ENCODE peak calls at places on chromosomes 4 and X, in five cellular contexts. T is IMR-90, J is H9, C is H1, Z is mesendoderm. Y is an unnamed sample.

GRCh38 chrX:46447384-46447783 is 97.8 kb downstream of the ZNF674 start:
- DNase-seq in T (peak; percentile 8), J (no peak), C (no peak), Z (no peak), Y (no peak)

GRCh38 chr4:21451032-21451431 is 497.5 kb downstream of the KCNIP4 start:
- DNase-seq in T (peak; percentile 4), J (no peak), C (no peak), Z (peak; percentile 19), Y (no peak)

GRCh38 chr4:105994841-105995240 is 99.6 kb downstream of the NPNT start:
- DNase-seq in T (no peak), J (no peak), C (no peak), Z (no peak), Y (no peak)

GRCh38 chr4:105288121-105288520 is 141.4 kb downstream of the TET2 start:
- DNase-seq in T (no peak), J (no peak), C (no peak), Z (no peak), Y (no peak)

GRCh38 chrX:110003167-110004156 is 548 bp downstream of the TMEM164 start:
- DNase-seq in T (no peak), J (peak; percentile 31), C (no peak), Z (peak; percentile 44), Y (no peak)

GRCh38 chrX:23554304-23554703 is 113.0 kb upstream of the PRDX4 start:
- DNase-seq in T (peak; percentile 50), J (no peak), C (no peak), Z (peak; percentile 36), Y (peak; percentile 11)

GRCh38 chr4:149102765-149103164 is 660.6 kb upstream of the NR3C2 start:
- DNase-seq in T (no peak), J (no peak), C (no peak), Z (no peak), Y (no peak)

GRCh38 chr4:61517144-61517543 is 317.0 kb downstream of the ADGRL3 start:
- DNase-seq in T (no peak), J (peak; percentile 90), C (peak; percentile 83), Z (peak; percentile 92), Y (no peak)

GRCh38 chrX:45851434-45851991 is 650.8 kb upstream of the DIPK2B start:
- DNase-seq in T (no peak), J (peak; percentile 82), C (peak; percentile 65), Z (peak; percentile 85), Y (no peak)

GRCh38 chrX:4091046-4091760 is 377.8 kb upstream of the PRKX start:
- DNase-seq in T (no peak), J (no peak), C (no peak), Z (peak; percentile 49), Y (no peak)

GRCh38 chr4:38867478-38868054 is at the start of gene FAM114A1:
- DNase-seq in T (peak; percentile 80), J (peak; percentile 63), C (peak; percentile 77), Z (peak; percentile 80), Y (peak; percentile 41)

GRCh38 chrX:9955506-9955905 is 11.7 kb upstream of the CLDN34 start:
- DNase-seq in T (peak; percentile 90), J (no peak), C (no peak), Z (no peak), Y (no peak)

GRCh38 chrX:153864101-153864500 is 21.9 kb downstream of the L1CAM start:
- DNase-seq in T (no peak), J (no peak), C (no peak), Z (no peak), Y (no peak)

GRCh38 chrX:3451566-3451965 is 105.1 kb upstream of the MXRA5 start:
- DNase-seq in T (no peak), J (no peak), C (no peak), Z (no peak), Y (no peak)

GRCh38 chrX:123219916-123220315 is 35.8 kb downstream of the GRIA3 start:
- DNase-seq in T (no peak), J (peak; percentile 28), C (no peak), Z (no peak), Y (no peak)

GRCh38 chr4:10687526-10687925 is 3.0 kb upstream of the CLNK start:
- DNase-seq in T (no peak), J (peak; percentile 39), C (no peak), Z (peak; percentile 39), Y (no peak)

GRCh38 chr4:10684631-10685030 is at the start of gene CLNK:
- DNase-seq in T (no peak), J (no peak), C (no peak), Z (no peak), Y (no peak)

GRCh38 chr4:10688022-10688421 is 3.5 kb upstream of the CLNK start:
- DNase-seq in T (no peak), J (no peak), C (no peak), Z (no peak), Y (no peak)

GRCh38 chr4:10677796-10678497 is 6.6 kb downstream of the CLNK start:
- DNase-seq in T (no peak), J (no peak), C (no peak), Z (no peak), Y (no peak)

GRCh38 chr4:10682397-10682796 is 2.2 kb downstream of the CLNK start:
- DNase-seq in T (no peak), J (no peak), C (no peak), Z (no peak), Y (no peak)
- H3K23ac ChIP-seq in T (no peak overlapping the region), J (no peak overlapping the region), C (no peak overlapping the region), Z (no peak overlapping the region), Y (no peak overlapping the region)

GRCh38 chr4:10696253-10696652 is 11.7 kb upstream of the CLNK start:
- DNase-seq in T (no peak), J (no peak), C (no peak), Z (no peak), Y (no peak)
- H3K23ac ChIP-seq in T (no peak overlapping the region), J (no peak overlapping the region), C (no peak overlapping the region), Z (no peak overlapping the region), Y (no peak overlapping the region)

DNA sequence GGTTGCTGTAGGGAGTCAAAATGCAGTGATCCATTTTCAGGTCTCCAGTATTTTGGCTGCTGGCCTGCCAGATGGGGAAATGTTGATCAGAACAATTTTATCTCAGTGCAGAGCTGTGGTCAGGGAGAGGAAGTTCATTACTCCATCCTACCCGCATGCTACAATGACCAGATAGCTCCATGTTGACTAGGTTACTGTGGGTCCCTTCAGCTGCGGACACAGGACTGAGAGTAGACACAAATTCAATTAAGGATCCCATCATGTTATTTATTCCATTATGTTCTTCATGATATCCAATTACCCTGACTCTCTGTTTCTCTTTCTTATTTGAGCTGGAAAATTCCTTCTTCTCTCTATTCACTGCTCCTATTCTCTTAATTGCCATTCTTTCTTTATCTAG is 16.3 kb downstream of the SYNPO2 start:
- DNase-seq in T (peak; percentile 17), J (no peak), C (no peak), Z (no peak), Y (no peak)
- H3K23ac ChIP-seq in T (no peak overlapping the region), J (no peak overlapping the region), C (no peak overlapping the region), Z (no peak overlapping the region), Y (no peak overlapping the region)

DNA sequence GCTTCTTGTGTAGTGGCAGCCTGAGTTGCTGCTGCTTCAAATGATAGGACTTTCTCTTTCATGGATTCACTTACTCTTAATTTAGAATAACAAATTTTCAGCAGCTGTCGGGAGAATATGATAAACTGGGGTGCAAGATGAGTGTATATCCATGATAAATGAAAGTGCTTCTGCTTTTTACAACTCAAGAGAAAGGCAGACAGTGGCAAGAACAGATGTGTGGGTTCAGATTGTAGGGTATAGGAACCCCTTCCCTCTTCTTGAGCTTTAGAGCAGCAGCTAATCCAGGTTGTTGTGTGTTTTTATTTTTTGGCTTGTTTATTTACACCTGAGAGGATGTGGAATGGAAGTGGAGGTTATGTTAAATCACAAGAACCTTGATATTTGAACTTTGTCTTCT is 1.1 kb downstream of the SH3BGRL start:
- DNase-seq in T (no peak), J (no peak), C (no peak), Z (no peak), Y (no peak)
- H3K23ac ChIP-seq in T (peak overlapping the region; percentile 59), J (no peak overlapping the region), C (no peak overlapping the region), Z (no peak overlapping the region), Y (no peak overlapping the region)

GRCh38 chr4:145988628-145989027 is 50.0 kb upstream of the ZNF827 start:
- DNase-seq in T (no peak), J (no peak), C (no peak), Z (no peak), Y (no peak)
- H3K23ac ChIP-seq in T (no peak overlapping the region), J (no peak overlapping the region), C (no peak overlapping the region), Z (no peak overlapping the region), Y (no peak overlapping the region)

GRCh38 chr4:89767924-89768323 is 69.0 kb downstream of the SNCA start:
- DNase-seq in T (no peak), J (no peak), C (no peak), Z (no peak), Y (no peak)

GRCh38 chr4:89765966-89766365 is 71.0 kb downstream of the SNCA start:
- DNase-seq in T (peak; percentile 63), J (no peak), C (no peak), Z (no peak), Y (no peak)

GRCh38 chr4:89773793-89774192 is 63.2 kb downstream of the SNCA start:
- DNase-seq in T (no peak), J (no peak), C (no peak), Z (peak; percentile 11), Y (no peak)

DNA sequence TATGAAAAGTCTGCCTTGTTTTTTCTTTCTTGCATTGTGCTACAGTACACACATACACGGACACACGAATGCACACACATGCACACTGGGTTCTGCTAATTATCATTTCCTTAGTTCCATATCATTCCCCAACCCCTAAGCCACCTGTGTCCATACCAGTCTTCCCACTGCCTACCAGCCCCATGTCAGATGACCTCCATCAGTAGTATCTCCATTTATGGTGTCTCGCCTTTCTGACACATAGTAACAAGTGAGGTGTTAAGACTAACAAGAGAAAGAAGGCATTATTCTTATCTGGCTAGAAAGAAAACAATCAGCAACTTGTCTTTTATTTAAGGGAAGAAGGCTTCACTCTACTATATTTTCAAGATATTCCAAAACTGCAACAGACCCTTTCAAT is 67.1 kb downstream of the SNCA start:
- DNase-seq in T (no peak), J (no peak), C (no peak), Z (no peak), Y (no peak)
- H3K23ac ChIP-seq in T (no peak overlapping the region), J (no peak overlapping the region), C (no peak overlapping the region), Z (no peak overlapping the region), Y (no peak overlapping the region)

Y was measured in neuronal stem cell.